ENCODE peak calls at places on chromosomes 12 and 14, in four cellular contexts. X, M, N and Q are unnamed samples.

GRCh38 chr12:126706300-126706699 is 1560.7 kb upstream of the TMEM132C start:
- DNase-seq in X (no peak), M (no peak), N (no peak), Q (no peak)

GRCh38 chr12:89225401-89225800 is 126.9 kb downstream of the DUSP6 start:
- DNase-seq in N (no peak), X (peak; percentile 89), M (peak; percentile 56), Q (peak; percentile 18)

GRCh38 chr14:95891742-95892141 is 15.1 kb downstream of the TUNAR start:
- DNase-seq in M (no peak), X (no peak), N (no peak), Q (no peak)

GRCh38 chr12:127482950-127483349 is 784.0 kb upstream of the TMEM132C start:
- DNase-seq in X (no peak), M (no peak), N (no peak), Q (no peak)

GRCh38 chr14:72909163-72909562 is 15.3 kb upstream of the DPF3 start:
- DNase-seq in M (no peak), X (no peak), N (no peak), Q (no peak)

GRCh38 chr12:32477714-32478113 is 78.4 kb downstream of the FGD4 start:
- DNase-seq in X (no peak), M (no peak), N (no peak), Q (no peak)

GRCh38 chr12:56581418-56582145 is 48.5 kb downstream of the BAZ2A start:
- DNase-seq in N (no peak), M (peak; percentile 46), X (no peak), Q (no peak)

GRCh38 chr14:57389646-57390036 is 745 bp upstream of the NAA30 start:
- DNase-seq in X (no peak), N (no peak), M (no peak), Q (no peak)

GRCh38 chr12:19095869-19096480 is 33.6 kb upstream of the PLEKHA5 start:
- DNase-seq in N (no peak), M (no peak), X (no peak), Q (no peak)

GRCh38 chr14:100589071-100589759 is 2.0 kb upstream of the BEGAIN start:
- DNase-seq in M (no peak), N (no peak), X (no peak), Q (no peak)

GRCh38 chr14:100333311-100333710 is 10.2 kb downstream of the SLC25A47 start:
- DNase-seq in X (no peak), M (no peak), N (no peak), Q (no peak)

GRCh38 chr14:63342381-63342780 is 23.6 kb upstream of the GPHB5 start:
- DNase-seq in X (no peak), N (no peak), M (no peak), Q (no peak)

GRCh38 chr12:64009321-64010068 is 165.0 kb downstream of the SRGAP1 start:
- DNase-seq in N (no peak), M (no peak), X (no peak), Q (no peak)

GRCh38 chr14:80941241-80942157 is at the start of gene CEP128:
- DNase-seq in M (peak; percentile 51), N (peak; percentile 95), X (peak; percentile 87), Q (peak; percentile 93)

GRCh38 chr12:66676241-66676640 is 2.6 kb downstream of the GRIP1 start:
- DNase-seq in X (no peak), N (no peak), M (no peak), Q (no peak)

GRCh38 chr14:105745433-105746123 is 219.2 kb downstream of the TMEM121 start:
- DNase-seq in N (no peak), M (no peak), X (no peak), Q (no peak)

GRCh38 chr12:58750484-58750883 is 169.8 kb downstream of the LRIG3 start:
- DNase-seq in M (no peak), N (no peak), X (no peak), Q (no peak)

GRCh38 chr12:121626853-121627623 is 708 bp downstream of the ORAI1 start:
- DNase-seq in X (peak; percentile 70), N (peak; percentile 66), M (peak; percentile 87), Q (no peak)

GRCh38 chr12:89073027-89073398 is 279.3 kb downstream of the DUSP6 start:
- DNase-seq in N (no peak), X (no peak), M (no peak), Q (peak; percentile 10)

GRCh38 chr14:101230161-101230850 is 326.8 kb upstream of the RTL1 start:
- DNase-seq in X (no peak), N (no peak), M (no peak), Q (no peak)

GRCh38 chr14:63647696-63648410 is 6.2 kb upstream of the WDR89 start:
- DNase-seq in N (no peak), X (no peak), M (no peak), Q (no peak)

GRCh38 chr14:106845286-106846087 is 1319.1 kb downstream of the TMEM121 start:
- DNase-seq in N (no peak), X (peak; percentile 41), M (peak; percentile 54), Q (no peak)

GRCh38 chr14:92751819-92752218 is 3.4 kb upstream of the LGMN start:
- DNase-seq in X (no peak), M (no peak), N (no peak), Q (no peak)

GRCh38 chr14:95015046-95015445 is 142.3 kb downstream of the DICER1 start:
- DNase-seq in N (no peak), X (no peak), M (no peak), Q (no peak)

GRCh38 chr14:105989746-105990302 is 463.4 kb downstream of the TMEM121 start:
- DNase-seq in X (no peak), M (no peak), N (no peak), Q (no peak)

GRCh38 chr14:95003099-95003960 is 154.0 kb downstream of the DICER1 start:
- DNase-seq in X (no peak), M (no peak), N (no peak), Q (no peak)

GRCh38 chr14:30064454-30064853 is 136.8 kb upstream of the PRKD1 start:
- DNase-seq in N (no peak), M (no peak), X (no peak), Q (no peak)

GRCh38 chr12:7868391-7868790 is 4.3 kb downstream of the SLC2A14 start:
- DNase-seq in N (no peak), M (no peak), X (no peak), Q (no peak)

GRCh38 chr14:105857223-105857815 is 330.9 kb downstream of the TMEM121 start:
- DNase-seq in M (no peak), N (peak; percentile 2), X (no peak), Q (no peak)

GRCh38 chr12:60494249-60494648 is 898.4 kb downstream of the SLC16A7 start:
- DNase-seq in M (no peak), X (no peak), N (no peak), Q (no peak)

GRCh38 chr14:68885226-68886108 is 92.6 kb upstream of the ZFP36L1 start:
- DNase-seq in X (no peak), N (no peak), M (no peak), Q (no peak)

GRCh38 chr12:49946086-49946485 is 4.5 kb upstream of the AQP2 start:
- DNase-seq in N (no peak), X (no peak), M (no peak), Q (no peak)

GRCh38 chr12:44774815-44775411 is 101.2 kb downstream of the NELL2 start:
- DNase-seq in M (peak; percentile 63), X (no peak), N (no peak), Q (no peak)

GRCh38 chr12:6207254-6207942 is 7.2 kb downstream of the CD9 start:
- DNase-seq in X (no peak), N (no peak), M (no peak), Q (no peak)

GRCh38 chr14:59046746-59047145 is 141.7 kb upstream of the DAAM1 start:
- DNase-seq in N (no peak), M (no peak), X (no peak), Q (no peak)

GRCh38 chr12:1595026-1595561 is 713 bp upstream of the FBXL14 start:
- DNase-seq in M (no peak), X (no peak), N (peak; percentile 46), Q (no peak)

GRCh38 chr14:64561631-64562030 is 11.9 kb downstream of the PPP1R36 start:
- DNase-seq in X (no peak), M (no peak), N (no peak), Q (no peak)

GRCh38 chr12:65602579-65603295 is 221.5 kb upstream of the HMGA2 start:
- DNase-seq in X (no peak), M (no peak), N (peak; percentile 61), Q (no peak)

GRCh38 chr12:105292705-105293104 is 37.8 kb upstream of the C12orf75 start:
- DNase-seq in M (no peak), N (no peak), X (no peak), Q (no peak)